ENCODE peak calls at places on chromosomes 12 and 14, in six cellular contexts. One of them, this sample, is unnamed.
A peak's percentile ranks its signal among the peaks of the same experiment; 100 is the strongest.

GRCh38 chr12:116919706-116920485 is 9.1 kb downstream of the FBXW8 start:
- DNase-seq in K562: no peak
- DNase-seq in HCT116: no peak
- DNase-seq in GM12878: no peak
- DNase-seq in H1: no peak
- DNase-seq in HepG2: no peak
- DNase-seq in this sample: no peak

GRCh38 chr12:119061208-119061796 is 80.0 kb downstream of the SRRM4 start:
- DNase-seq in HepG2: peak; percentile 27
- DNase-seq in H1: peak; percentile 46
- DNase-seq in K562: peak; percentile 78
- DNase-seq in GM12878: no peak
- DNase-seq in HCT116: no peak
- DNase-seq in this sample: peak; percentile 84

GRCh38 chr12:11762723-11763326 is 113.4 kb downstream of the ETV6 start:
- DNase-seq in HepG2: no peak
- DNase-seq in H1: no peak
- DNase-seq in K562: no peak
- DNase-seq in HCT116: no peak
- DNase-seq in GM12878: peak; percentile 88
- DNase-seq in this sample: no peak

GRCh38 chr12:115749071-115749470 is 528.4 kb downstream of the MED13L start:
- DNase-seq in GM12878: no peak
- DNase-seq in H1: no peak
- DNase-seq in HCT116: no peak
- DNase-seq in HepG2: no peak
- DNase-seq in K562: no peak
- DNase-seq in this sample: no peak

GRCh38 chr12:25655702-25656101 is 102.6 kb upstream of the LMNTD1 start:
- DNase-seq in K562: no peak
- DNase-seq in HCT116: no peak
- DNase-seq in HepG2: no peak
- DNase-seq in GM12878: no peak
- DNase-seq in H1: no peak
- DNase-seq in this sample: no peak

GRCh38 chr12:75459755-75460154 is 20.8 kb upstream of the GLIPR1 start:
- DNase-seq in HCT116: no peak
- DNase-seq in GM12878: no peak
- DNase-seq in K562: no peak
- DNase-seq in H1: no peak
- DNase-seq in HepG2: no peak
- DNase-seq in this sample: no peak

GRCh38 chr14:97544581-97544980 is 747.4 kb downstream of the VRK1 start:
- DNase-seq in HepG2: no peak
- DNase-seq in HCT116: no peak
- DNase-seq in GM12878: peak; percentile 21
- DNase-seq in H1: no peak
- DNase-seq in K562: no peak
- DNase-seq in this sample: no peak

GRCh38 chr12:2982361-2982760 is 23.2 kb downstream of the TEAD4 start:
- DNase-seq in H1: no peak
- DNase-seq in GM12878: no peak
- DNase-seq in K562: no peak
- DNase-seq in HepG2: no peak
- DNase-seq in HCT116: no peak
- DNase-seq in this sample: no peak

GRCh38 chr14:68523994-68524725 is 268.7 kb downstream of the ZFP36L1 start:
- DNase-seq in GM12878: no peak
- DNase-seq in HCT116: no peak
- DNase-seq in HepG2: no peak
- DNase-seq in K562: no peak
- DNase-seq in H1: no peak
- DNase-seq in this sample: no peak

GRCh38 chr14:61841145-61841544 is 78.9 kb downstream of the SNAPC1 start:
- DNase-seq in H1: no peak
- DNase-seq in GM12878: no peak
- DNase-seq in HCT116: no peak
- DNase-seq in HepG2: no peak
- DNase-seq in K562: no peak
- DNase-seq in this sample: no peak

GRCh38 chr12:101962486-101962885 is 85.1 kb downstream of the DRAM1 start:
- DNase-seq in GM12878: no peak
- DNase-seq in HCT116: no peak
- DNase-seq in K562: no peak
- DNase-seq in HepG2: no peak
- DNase-seq in H1: no peak
- DNase-seq in this sample: no peak

GRCh38 chr12:104722541-104723534 is 235.3 kb downstream of the SLC41A2 start:
- DNase-seq in HCT116: no peak
- DNase-seq in HepG2: no peak
- DNase-seq in K562: peak; percentile 35
- DNase-seq in H1: no peak
- DNase-seq in GM12878: no peak
- DNase-seq in this sample: no peak

GRCh38 chr14:91255026-91255695 is 10.7 kb upstream of the GPR68 start:
- DNase-seq in K562: no peak
- DNase-seq in H1: no peak
- DNase-seq in HepG2: no peak
- DNase-seq in GM12878: no peak
- DNase-seq in HCT116: no peak
- DNase-seq in this sample: peak; percentile 70

GRCh38 chr14:24398943-24399801 is at the start of gene NYNRIN:
- DNase-seq in H1: no peak
- DNase-seq in HepG2: no peak
- DNase-seq in HCT116: no peak
- DNase-seq in GM12878: no peak
- DNase-seq in K562: peak; percentile 42
- DNase-seq in this sample: no peak
- TF ChIP-seq JUND in H1: no peak
- TF ChIP-seq JUND in HepG2: no peak
- TF ChIP-seq JUND in HCT116: no peak
- TF ChIP-seq JUND in GM12878: no peak
- TF ChIP-seq JUND in K562: no peak
- TF ChIP-seq JUND in this sample: no peak

DNA sequence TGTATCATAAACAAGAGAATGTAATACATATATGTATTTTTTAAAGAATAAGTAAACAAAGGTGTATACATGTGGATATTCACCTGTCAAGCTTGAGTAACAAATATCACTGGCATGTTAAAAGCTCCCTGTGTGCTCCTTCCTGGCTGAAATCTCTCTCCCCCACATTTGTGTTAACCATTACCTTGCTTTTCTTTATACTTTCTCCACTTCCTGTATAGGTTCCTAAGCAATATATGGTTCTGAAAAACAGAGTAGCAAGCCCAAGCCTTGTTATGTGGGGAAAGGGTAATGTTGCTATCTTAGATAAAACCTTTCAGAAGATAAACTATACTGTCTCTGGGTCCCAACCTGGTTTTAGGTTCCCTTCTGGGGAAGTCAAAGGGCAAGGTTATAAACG is 32.3 kb upstream of the TBC1D30 start:
- DNase-seq in HepG2: no peak
- DNase-seq in HCT116: no peak
- DNase-seq in H1: no peak
- DNase-seq in GM12878: no peak
- DNase-seq in K562: no peak
- DNase-seq in this sample: no peak
- TF ChIP-seq JUND in HepG2: no peak
- TF ChIP-seq JUND in HCT116: no peak
- TF ChIP-seq JUND in H1: no peak
- TF ChIP-seq JUND in GM12878: no peak
- TF ChIP-seq JUND in K562: no peak
- TF ChIP-seq JUND in this sample: no peak

DNA sequence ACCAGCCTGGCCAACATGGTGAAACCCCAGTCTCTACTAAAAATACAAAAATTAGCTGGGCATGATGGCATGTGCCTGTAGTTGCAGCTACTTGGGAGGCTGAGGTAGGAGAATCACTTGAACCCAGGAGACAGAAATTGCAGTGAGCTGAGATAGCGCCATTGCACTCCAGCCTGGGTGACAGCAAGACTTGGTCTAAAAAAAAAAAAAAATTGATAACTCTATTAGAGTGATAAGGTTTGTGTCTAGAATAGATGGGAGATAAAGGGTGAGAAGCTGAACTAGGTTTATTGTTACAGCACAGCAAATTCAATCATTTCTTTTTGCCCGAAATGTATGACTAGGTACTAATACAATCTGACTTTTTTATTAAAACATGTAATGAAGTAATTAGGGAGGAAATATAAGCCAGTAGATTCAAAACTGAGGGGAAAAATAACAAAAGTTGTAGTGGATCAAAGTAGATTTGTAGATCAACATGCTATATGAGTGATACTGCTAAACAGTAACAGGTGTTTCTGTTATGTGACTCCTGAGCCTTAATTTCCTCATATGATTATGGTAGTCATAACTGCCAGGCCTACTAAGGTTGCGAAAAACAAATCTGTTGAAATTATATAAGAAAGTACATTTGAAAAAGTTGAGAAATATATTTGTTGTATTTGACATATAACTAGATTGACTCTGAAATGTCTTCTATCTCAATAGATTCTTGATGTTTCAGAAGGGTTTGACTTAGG is 83.5 kb downstream of the WNK1 start:
- DNase-seq in HCT116: no peak
- DNase-seq in K562: no peak
- DNase-seq in H1: no peak
- DNase-seq in HepG2: no peak
- DNase-seq in GM12878: no peak
- DNase-seq in this sample: no peak
- TF ChIP-seq JUND in HCT116: no peak
- TF ChIP-seq JUND in K562: no peak
- TF ChIP-seq JUND in H1: no peak
- TF ChIP-seq JUND in HepG2: no peak
- TF ChIP-seq JUND in GM12878: no peak
- TF ChIP-seq JUND in this sample: no peak

DNA sequence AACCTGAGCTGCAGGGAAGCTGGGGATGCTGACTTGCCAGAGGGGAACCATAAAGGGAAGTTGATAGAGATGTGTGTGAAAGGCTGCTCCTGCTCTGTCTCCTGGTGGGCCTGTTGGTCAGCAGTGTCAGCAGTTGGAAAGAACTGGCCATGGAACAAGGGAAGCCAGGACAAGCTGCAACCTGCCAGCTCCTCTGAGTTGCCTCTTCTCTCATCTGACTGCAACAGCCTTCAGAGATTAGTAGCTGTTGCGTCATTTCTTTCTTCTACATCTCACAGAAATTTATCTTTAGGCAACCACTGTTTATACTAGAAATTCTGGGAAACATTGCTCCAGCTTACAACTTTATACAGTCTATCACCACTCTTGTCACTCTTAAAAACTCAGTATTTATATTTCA is 224.0 kb downstream of the LRFN5 start:
- DNase-seq in H1: no peak
- DNase-seq in HepG2: no peak
- DNase-seq in K562: no peak
- DNase-seq in GM12878: no peak
- DNase-seq in HCT116: no peak
- DNase-seq in this sample: no peak
- TF ChIP-seq JUND in H1: no peak
- TF ChIP-seq JUND in HepG2: no peak
- TF ChIP-seq JUND in K562: no peak
- TF ChIP-seq JUND in GM12878: no peak
- TF ChIP-seq JUND in HCT116: no peak
- TF ChIP-seq JUND in this sample: no peak

GRCh38 chr12:22256076-22256475 is 78.4 kb downstream of the ST8SIA1 start:
- DNase-seq in GM12878: no peak
- DNase-seq in K562: no peak
- DNase-seq in HepG2: no peak
- DNase-seq in HCT116: no peak
- DNase-seq in H1: no peak
- DNase-seq in this sample: no peak

GRCh38 chr12:22257100-22257499 is 77.4 kb downstream of the ST8SIA1 start:
- DNase-seq in H1: no peak
- DNase-seq in HCT116: no peak
- DNase-seq in HepG2: no peak
- DNase-seq in GM12878: no peak
- DNase-seq in K562: no peak
- DNase-seq in this sample: no peak

GRCh38 chr12:22254450-22254849 is 80.1 kb downstream of the ST8SIA1 start:
- DNase-seq in H1: no peak
- DNase-seq in GM12878: no peak
- DNase-seq in HCT116: no peak
- DNase-seq in HepG2: no peak
- DNase-seq in K562: no peak
- DNase-seq in this sample: no peak

GRCh38 chr12:22256634-22257033 is 77.9 kb downstream of the ST8SIA1 start:
- DNase-seq in H1: no peak
- DNase-seq in HepG2: no peak
- DNase-seq in HCT116: no peak
- DNase-seq in GM12878: no peak
- DNase-seq in K562: no peak
- DNase-seq in this sample: no peak

DNA sequence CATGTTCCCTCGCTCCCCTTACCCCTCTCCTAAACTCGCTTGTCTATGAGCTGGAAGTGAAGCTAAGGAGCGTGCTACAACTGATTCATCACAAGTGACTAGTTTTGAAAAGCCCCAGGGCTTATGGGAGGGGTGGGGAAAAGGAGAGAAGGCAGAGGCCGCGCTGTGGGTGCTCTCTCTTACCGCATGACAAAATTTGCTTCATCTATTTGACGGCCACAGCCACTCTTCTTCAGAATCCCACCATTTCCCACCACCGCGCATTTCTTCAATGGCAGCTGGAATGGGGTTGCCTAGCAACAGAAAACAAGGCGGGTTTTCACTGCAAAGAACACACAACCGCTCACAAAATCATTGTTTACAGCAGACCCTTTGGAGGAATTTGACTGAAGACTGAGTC is 79.4 kb downstream of the ST8SIA1 start:
- DNase-seq in H1: no peak
- DNase-seq in HCT116: no peak
- DNase-seq in HepG2: no peak
- DNase-seq in K562: no peak
- DNase-seq in GM12878: no peak
- DNase-seq in this sample: no peak
- TF ChIP-seq JUND in H1: no peak
- TF ChIP-seq JUND in HCT116: no peak
- TF ChIP-seq JUND in HepG2: no peak
- TF ChIP-seq JUND in K562: no peak
- TF ChIP-seq JUND in GM12878: no peak
- TF ChIP-seq JUND in this sample: no peak

GRCh38 chr14:27484633-27485032 is 886.8 kb upstream of the NOVA1 start:
- DNase-seq in HepG2: no peak
- DNase-seq in K562: no peak
- DNase-seq in GM12878: no peak
- DNase-seq in H1: no peak
- DNase-seq in HCT116: no peak
- DNase-seq in this sample: no peak
- TF ChIP-seq JUND in HepG2: no peak
- TF ChIP-seq JUND in K562: no peak
- TF ChIP-seq JUND in GM12878: no peak
- TF ChIP-seq JUND in H1: no peak
- TF ChIP-seq JUND in HCT116: no peak
- TF ChIP-seq JUND in this sample: no peak